ENCODE peak calls at places on chromosome 22, in seven cellular contexts. One of them, this sample, is unnamed.

GRCh38 chr22:36922097-36922608 is 8.7 kb downstream of the CSF2RB start:
- DNase-seq in activated T-helper 1 cell treated with anti-CD3 and anti-CD28 coated beads, Interleukin-12 subunit alpha, Interleukin-12 subunit beta, Interleukin-2, Interleukin-4 antibody, amounts not matched to agents 30 ng/mL and 10 ng/mL and 1 ng/mL, durations not matched to agents 14 hours and 24 hours and 36 hours: no peak
- DNase-seq in germinal center: no peak
- DNase-seq in Calu3: no peak
- DNase-seq in GM23338: peak; percentile 52
- DNase-seq in central memory CD4-positive, alpha-beta T cell: no peak
- DNase-seq in fibroblast of lung: no peak
- DNase-seq in this sample: no peak

GRCh38 chr22:38230108-38230825 is 28.5 kb downstream of the MAFF start:
- DNase-seq in activated T-helper 1 cell treated with anti-CD3 and anti-CD28 coated beads, Interleukin-12 subunit alpha, Interleukin-12 subunit beta, Interleukin-2, Interleukin-4 antibody, amounts not matched to agents 30 ng/mL and 10 ng/mL and 1 ng/mL, durations not matched to agents 14 hours and 24 hours and 36 hours: no peak
- DNase-seq in germinal center: no peak
- DNase-seq in Calu3: no peak
- DNase-seq in GM23338: peak; percentile 73
- DNase-seq in central memory CD4-positive, alpha-beta T cell: peak; percentile 39
- DNase-seq in fibroblast of lung: peak; percentile 47
- DNase-seq in this sample: no peak

GRCh38 chr22:47954107-47954506 is 1191.7 kb downstream of the TBC1D22A start:
- DNase-seq in activated T-helper 1 cell treated with anti-CD3 and anti-CD28 coated beads, Interleukin-12 subunit alpha, Interleukin-12 subunit beta, Interleukin-2, Interleukin-4 antibody, amounts not matched to agents 30 ng/mL and 10 ng/mL and 1 ng/mL, durations not matched to agents 14 hours and 24 hours and 36 hours: no peak
- DNase-seq in germinal center: no peak
- DNase-seq in Calu3: no peak
- DNase-seq in GM23338: no peak
- DNase-seq in central memory CD4-positive, alpha-beta T cell: no peak
- DNase-seq in fibroblast of lung: no peak
- DNase-seq in this sample: no peak

GRCh38 chr22:38309614-38310517 is 7.4 kb downstream of the CSNK1E start:
- DNase-seq in activated T-helper 1 cell treated with anti-CD3 and anti-CD28 coated beads, Interleukin-12 subunit alpha, Interleukin-12 subunit beta, Interleukin-2, Interleukin-4 antibody, amounts not matched to agents 30 ng/mL and 10 ng/mL and 1 ng/mL, durations not matched to agents 14 hours and 24 hours and 36 hours: no peak
- DNase-seq in germinal center: no peak
- DNase-seq in Calu3: no peak
- DNase-seq in GM23338: no peak
- DNase-seq in central memory CD4-positive, alpha-beta T cell: no peak
- DNase-seq in fibroblast of lung: peak; percentile 42
- DNase-seq in this sample: no peak

GRCh38 chr22:31441652-31442051 is 42.2 kb downstream of the DRG1 start:
- DNase-seq in activated T-helper 1 cell treated with anti-CD3 and anti-CD28 coated beads, Interleukin-12 subunit alpha, Interleukin-12 subunit beta, Interleukin-2, Interleukin-4 antibody, amounts not matched to agents 30 ng/mL and 10 ng/mL and 1 ng/mL, durations not matched to agents 14 hours and 24 hours and 36 hours: no peak
- DNase-seq in germinal center: no peak
- DNase-seq in Calu3: no peak
- DNase-seq in GM23338: no peak
- DNase-seq in central memory CD4-positive, alpha-beta T cell: no peak
- DNase-seq in fibroblast of lung: no peak
- DNase-seq in this sample: no peak

GRCh38 chr22:37609240-37610152 is 862 bp downstream of the GGA1 start:
- DNase-seq in activated T-helper 1 cell treated with anti-CD3 and anti-CD28 coated beads, Interleukin-12 subunit alpha, Interleukin-12 subunit beta, Interleukin-2, Interleukin-4 antibody, amounts not matched to agents 30 ng/mL and 10 ng/mL and 1 ng/mL, durations not matched to agents 14 hours and 24 hours and 36 hours: no peak
- DNase-seq in germinal center: peak; percentile 62
- DNase-seq in Calu3: no peak
- DNase-seq in GM23338: no peak
- DNase-seq in central memory CD4-positive, alpha-beta T cell: peak; percentile 15
- DNase-seq in fibroblast of lung: no peak
- DNase-seq in this sample: peak; percentile 47

GRCh38 chr22:46764140-46764680 is 1.8 kb downstream of the TBC1D22A start:
- DNase-seq in activated T-helper 1 cell treated with anti-CD3 and anti-CD28 coated beads, Interleukin-12 subunit alpha, Interleukin-12 subunit beta, Interleukin-2, Interleukin-4 antibody, amounts not matched to agents 30 ng/mL and 10 ng/mL and 1 ng/mL, durations not matched to agents 14 hours and 24 hours and 36 hours: no peak
- DNase-seq in germinal center: no peak
- DNase-seq in Calu3: no peak
- DNase-seq in GM23338: no peak
- DNase-seq in central memory CD4-positive, alpha-beta T cell: no peak
- DNase-seq in fibroblast of lung: no peak
- DNase-seq in this sample: no peak

GRCh38 chr22:20815477-20816050 is 41.7 kb downstream of the SERPIND1 start:
- DNase-seq in activated T-helper 1 cell treated with anti-CD3 and anti-CD28 coated beads, Interleukin-12 subunit alpha, Interleukin-12 subunit beta, Interleukin-2, Interleukin-4 antibody, amounts not matched to agents 30 ng/mL and 10 ng/mL and 1 ng/mL, durations not matched to agents 14 hours and 24 hours and 36 hours: no peak
- DNase-seq in germinal center: no peak
- DNase-seq in Calu3: no peak
- DNase-seq in GM23338: peak; percentile 16
- DNase-seq in central memory CD4-positive, alpha-beta T cell: no peak
- DNase-seq in fibroblast of lung: no peak
- DNase-seq in this sample: no peak

GRCh38 chr22:21766933-21767462 is 31.4 kb upstream of the YPEL1 start:
- DNase-seq in activated T-helper 1 cell treated with anti-CD3 and anti-CD28 coated beads, Interleukin-12 subunit alpha, Interleukin-12 subunit beta, Interleukin-2, Interleukin-4 antibody, amounts not matched to agents 30 ng/mL and 10 ng/mL and 1 ng/mL, durations not matched to agents 14 hours and 24 hours and 36 hours: peak; percentile 72
- DNase-seq in germinal center: no peak
- DNase-seq in Calu3: no peak
- DNase-seq in GM23338: no peak
- DNase-seq in central memory CD4-positive, alpha-beta T cell: peak; percentile 61
- DNase-seq in fibroblast of lung: no peak
- DNase-seq in this sample: peak; percentile 42

GRCh38 chr22:35314161-35314942 is 14.7 kb downstream of the TOM1 start:
- DNase-seq in activated T-helper 1 cell treated with anti-CD3 and anti-CD28 coated beads, Interleukin-12 subunit alpha, Interleukin-12 subunit beta, Interleukin-2, Interleukin-4 antibody, amounts not matched to agents 30 ng/mL and 10 ng/mL and 1 ng/mL, durations not matched to agents 14 hours and 24 hours and 36 hours: no peak
- DNase-seq in germinal center: no peak
- DNase-seq in Calu3: no peak
- DNase-seq in GM23338: peak; percentile 51
- DNase-seq in central memory CD4-positive, alpha-beta T cell: no peak
- DNase-seq in fibroblast of lung: no peak
- DNase-seq in this sample: no peak

GRCh38 chr22:11066458-11067285 is 4461.3 kb upstream of the OR11H1 start:
- DNase-seq in activated T-helper 1 cell treated with anti-CD3 and anti-CD28 coated beads, Interleukin-12 subunit alpha, Interleukin-12 subunit beta, Interleukin-2, Interleukin-4 antibody, amounts not matched to agents 30 ng/mL and 10 ng/mL and 1 ng/mL, durations not matched to agents 14 hours and 24 hours and 36 hours: no peak
- DNase-seq in germinal center: peak; percentile 40
- DNase-seq in Calu3: no peak
- DNase-seq in GM23338: no peak
- DNase-seq in central memory CD4-positive, alpha-beta T cell: no peak
- DNase-seq in fibroblast of lung: no peak
- DNase-seq in this sample: no peak

GRCh38 chr22:43774318-43774717 is 37.8 kb downstream of the EFCAB6 start:
- DNase-seq in activated T-helper 1 cell treated with anti-CD3 and anti-CD28 coated beads, Interleukin-12 subunit alpha, Interleukin-12 subunit beta, Interleukin-2, Interleukin-4 antibody, amounts not matched to agents 30 ng/mL and 10 ng/mL and 1 ng/mL, durations not matched to agents 14 hours and 24 hours and 36 hours: no peak
- DNase-seq in germinal center: no peak
- DNase-seq in Calu3: no peak
- DNase-seq in GM23338: no peak
- DNase-seq in central memory CD4-positive, alpha-beta T cell: no peak
- DNase-seq in fibroblast of lung: no peak
- DNase-seq in this sample: no peak

GRCh38 chr22:36064358-36064757 is 35.7 kb upstream of the RBFOX2 start:
- DNase-seq in activated T-helper 1 cell treated with anti-CD3 and anti-CD28 coated beads, Interleukin-12 subunit alpha, Interleukin-12 subunit beta, Interleukin-2, Interleukin-4 antibody, amounts not matched to agents 30 ng/mL and 10 ng/mL and 1 ng/mL, durations not matched to agents 14 hours and 24 hours and 36 hours: no peak
- DNase-seq in germinal center: no peak
- DNase-seq in Calu3: no peak
- DNase-seq in GM23338: no peak
- DNase-seq in central memory CD4-positive, alpha-beta T cell: no peak
- DNase-seq in fibroblast of lung: no peak
- DNase-seq in this sample: no peak

GRCh38 chr22:21000987-21001600 is 824 bp downstream of the THAP7 start:
- DNase-seq in activated T-helper 1 cell treated with anti-CD3 and anti-CD28 coated beads, Interleukin-12 subunit alpha, Interleukin-12 subunit beta, Interleukin-2, Interleukin-4 antibody, amounts not matched to agents 30 ng/mL and 10 ng/mL and 1 ng/mL, durations not matched to agents 14 hours and 24 hours and 36 hours: no peak
- DNase-seq in germinal center: no peak
- DNase-seq in Calu3: no peak
- DNase-seq in GM23338: no peak
- DNase-seq in central memory CD4-positive, alpha-beta T cell: no peak
- DNase-seq in fibroblast of lung: peak; percentile 7
- DNase-seq in this sample: no peak

GRCh38 chr22:19062139-19062789 is 59.9 kb downstream of the DGCR2 start:
- DNase-seq in activated T-helper 1 cell treated with anti-CD3 and anti-CD28 coated beads, Interleukin-12 subunit alpha, Interleukin-12 subunit beta, Interleukin-2, Interleukin-4 antibody, amounts not matched to agents 30 ng/mL and 10 ng/mL and 1 ng/mL, durations not matched to agents 14 hours and 24 hours and 36 hours: no peak
- DNase-seq in germinal center: no peak
- DNase-seq in Calu3: no peak
- DNase-seq in GM23338: no peak
- DNase-seq in central memory CD4-positive, alpha-beta T cell: no peak
- DNase-seq in fibroblast of lung: peak; percentile 10
- DNase-seq in this sample: no peak